ENCODE peak calls at places on chromosome 21, in seven cellular contexts. D, X, F, A, W, G and Q are unnamed samples. For H3K4me1, the result is how much of the 10 kb centered on the place peaks cover.

GRCh38 chr21:15401331-15401730 is 328.5 kb upstream of the USP25 start:
- DNase-seq in A (no peak), D (no peak), X (no peak), G (no peak), F (no peak), W (no peak), Q (no peak)

GRCh38 chr21:16082038-16082816 is 352.4 kb downstream of the USP25 start:
- DNase-seq in F (no peak), W (no peak), D (no peak), A (no peak), X (no peak), G (peak), Q (no peak)

GRCh38 chr21:29405503-29406122 is 106.9 kb downstream of the BACH1 start:
- DNase-seq in A (no peak), G (no peak), W (no peak), D (no peak), F (no peak), X (no peak), Q (no peak)

GRCh38 chr21:32475162-32475812 is 62.8 kb downstream of the EVA1C start:
- DNase-seq in G (peak), A (no peak), W (no peak), F (no peak), D (no peak), X (no peak), Q (no peak)

GRCh38 chr21:25563399-25564116 is 43.7 kb downstream of the MRPL39 start:
- DNase-seq in X (no peak), D (no peak), A (no peak), W (no peak), F (no peak), G (peak), Q (peak)

GRCh38 chr21:33962290-33962689 is 46.7 kb upstream of the ATP5PO start:
- DNase-seq in X (no peak), D (no peak), F (no peak), G (no peak), A (no peak), W (no peak), Q (no peak)

GRCh38 chr21:16116798-16117197 is 387.0 kb downstream of the USP25 start:
- DNase-seq in X (no peak), A (no peak), G (peak), F (no peak), D (no peak), W (no peak), Q (no peak)

GRCh38 chr21:31335957-31336738 is 7.9 kb downstream of the TIAM1 start:
- DNase-seq in F (no peak), X (peak), A (no peak), D (no peak), G (no peak), W (no peak), Q (no peak)

GRCh38 chr21:33403786-33404571 is 766 bp downstream of the IFNGR2 start:
- DNase-seq in W (peak), F (peak), G (peak), X (no peak), A (no peak), D (peak), Q (peak)

GRCh38 chr21:15005391-15005790 is 59.4 kb downstream of the NRIP1 start:
- DNase-seq in G (peak), A (no peak), F (no peak), X (no peak), W (no peak), D (no peak), Q (no peak)

GRCh38 chr21:31347435-31348032 is 3.5 kb upstream of the TIAM1 start:
- DNase-seq in D (no peak), F (no peak), W (no peak), X (peak), A (no peak), G (no peak), Q (no peak)

GRCh38 chr21:40445349-40445921 is 401.5 kb downstream of the DSCAM start:
- DNase-seq in F (no peak), W (no peak), X (no peak), A (no peak), D (no peak), G (no peak), Q (no peak)

GRCh38 chr21:33855190-33855589 is 60.4 kb downstream of the ATP5PO start:
- DNase-seq in X (no peak), G (no peak), W (no peak), A (no peak), D (no peak), F (no peak), Q (no peak)

GRCh38 chr21:16912075-16912474 is 600.8 kb upstream of the CXADR start:
- DNase-seq in F (no peak), X (no peak), A (no peak), G (peak), W (no peak), D (no peak), Q (no peak)

GRCh38 chr21:19712441-19712840 is 1285.8 kb upstream of the NCAM2 start:
- DNase-seq in G (no peak), F (no peak), A (no peak), X (no peak), D (no peak), W (no peak), Q (no peak)

GRCh38 chr21:21200103-21200938 is 202.1 kb downstream of the NCAM2 start:
- DNase-seq in G (peak), X (no peak), D (no peak), W (no peak), A (no peak), F (no peak), Q (peak)

GRCh38 chr21:45535341-45536081 is 6.7 kb downstream of the SLC19A1 start:
- DNase-seq in D (peak), A (no peak), X (no peak), G (no peak), W (peak), F (no peak), Q (peak)

GRCh38 chr21:45537746-45538291 is 4.4 kb downstream of the SLC19A1 start:
- DNase-seq in X (no peak), W (peak), F (no peak), G (no peak), D (peak), A (no peak), Q (no peak)

GRCh38 chr21:45534591-45535331 is 7.5 kb downstream of the SLC19A1 start:
- DNase-seq in A (no peak), X (no peak), G (peak), W (peak), D (peak), F (no peak), Q (no peak)

GRCh38 chr21:45537111-45537745 is 5.0 kb downstream of the SLC19A1 start:
- DNase-seq in X (no peak), W (peak), A (no peak), G (no peak), D (peak), F (no peak), Q (no peak)

DNA sequence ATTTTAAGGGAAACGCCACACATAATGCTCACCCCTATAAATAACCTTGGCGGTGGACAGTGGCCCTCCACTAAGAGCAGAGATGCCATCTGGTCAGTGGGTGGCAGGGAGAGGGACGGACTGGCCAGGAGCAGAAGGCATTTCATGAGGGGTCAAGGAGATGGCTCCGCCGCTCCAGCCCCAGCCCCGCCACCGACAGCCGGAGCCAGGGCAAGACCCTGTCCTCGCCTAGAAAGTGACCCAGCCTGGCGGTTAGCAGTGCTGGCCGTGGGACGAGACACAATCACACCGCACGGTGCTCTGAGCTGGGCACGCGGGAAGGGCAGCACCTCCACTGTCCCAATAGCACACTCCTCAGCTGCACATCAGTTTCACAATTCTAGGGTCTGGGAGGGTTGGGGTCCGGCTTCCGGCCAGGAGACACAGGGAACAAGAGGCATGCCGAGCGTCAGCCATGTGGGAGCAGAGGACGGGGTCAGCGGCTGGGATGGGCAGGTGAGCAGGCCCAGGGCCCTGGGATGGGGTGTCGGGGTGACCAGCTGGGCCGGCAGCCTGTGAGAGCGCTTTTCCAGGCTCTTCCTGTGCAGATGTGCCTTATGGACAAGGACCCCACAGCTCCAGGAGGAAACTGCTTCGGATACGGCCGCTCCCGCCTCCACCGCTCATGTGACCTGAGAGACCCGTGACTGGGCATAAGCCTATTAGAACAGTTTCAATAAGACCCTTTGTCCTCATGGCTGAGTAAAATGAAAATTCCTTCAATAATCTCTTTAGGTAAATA is 5.7 kb downstream of the SLC19A1 start:
- DNase-seq in W (peak), F (no peak), A (no peak), G (no peak), D (peak), X (no peak), Q (peak)
- H3K4me1 ChIP-seq in W (under half), F (under half), A (under half), G (under half), D (under half), X (under half), Q (under half)

GRCh38 chr21:42047821-42048613 is 23.1 kb upstream of the UMODL1 start:
- DNase-seq in G (peak), A (no peak), D (peak), X (no peak), F (no peak), W (no peak), Q (no peak)
- TF ChIP-seq POLR2A in G (no peak), A (no peak), D (no peak), X (no peak), F (no peak), W (no peak), Q (no peak)

GRCh38 chr21:41765393-41765950 is 1.4 kb downstream of the RIPK4 start:
- DNase-seq in F (no peak), A (no peak), G (no peak), D (no peak), X (no peak), W (no peak), Q (no peak)

GRCh38 chr21:41763398-41763931 is 3.4 kb downstream of the RIPK4 start:
- DNase-seq in G (no peak), D (no peak), W (no peak), A (no peak), X (no peak), F (peak), Q (no peak)

GRCh38 chr21:41766051-41766882 is 585 bp downstream of the RIPK4 start:
- DNase-seq in A (no peak), D (no peak), F (no peak), X (no peak), W (no peak), G (no peak), Q (peak)

GRCh38 chr21:41763996-41764395 is 2.9 kb downstream of the RIPK4 start:
- DNase-seq in F (no peak), G (no peak), D (no peak), A (no peak), X (no peak), W (no peak), Q (no peak)

GRCh38 chr21:41764558-41765392 is 2.1 kb downstream of the RIPK4 start:
- DNase-seq in A (no peak), X (no peak), D (peak), F (no peak), W (no peak), G (no peak), Q (no peak)
- H3K4me1 ChIP-seq in A (under half), X (half or more), D (half or more), F (under half), W (half or more), G (under half), Q (under half)

GRCh38 chr21:35703704-35704103 is 356.6 kb downstream of the SETD4 start:
- DNase-seq in A (no peak), D (no peak), F (no peak), W (no peak), G (no peak), X (no peak), Q (no peak)
- TF ChIP-seq POLR2A in A (no peak), D (no peak), F (no peak), W (no peak), G (no peak), X (no peak), Q (no peak)

DNA sequence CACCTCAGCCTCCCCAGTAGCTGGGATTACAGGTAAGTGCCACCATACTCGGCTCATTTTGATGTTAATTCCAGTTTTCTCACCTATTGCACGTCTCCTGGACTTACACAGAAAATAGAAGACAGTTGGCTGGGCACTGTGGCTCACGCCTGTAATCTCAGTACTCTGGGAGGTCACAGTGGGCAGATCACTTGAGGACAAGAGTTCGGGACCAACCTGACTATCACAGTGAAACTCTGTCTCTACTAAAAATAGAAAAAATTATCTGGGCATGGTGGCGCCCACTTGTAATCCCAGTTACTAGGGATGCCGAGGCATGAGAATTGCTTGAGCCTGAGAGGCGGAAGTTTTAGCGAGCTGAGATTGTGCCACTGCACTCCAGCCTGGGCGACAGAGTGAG is 44.1 kb downstream of the DYRK1A start:
- DNase-seq in F (no peak), D (no peak), X (no peak), G (no peak), A (no peak), W (no peak), Q (no peak)
- H3K4me1 ChIP-seq in F (under half), D (under half), X (under half), G (under half), A (under half), W (half or more), Q (under half)